ENCODE peak calls at places on chromosomes 2 and 18, in nine cellular contexts. Q is thyroid gland, R is brain microvascular endothelial cell, G is kidney epithelial cell, I is kidney, N is thoracic aorta, P is uterus, O is IMR-90, Y is Caco-2. C is an unnamed sample. For H3K36me3, the result is how much of the 10 kb centered on the place peaks cover.

GRCh38 chr2:168793596-168793995 is 8.8 kb upstream of the NOSTRIN start:
- DNase-seq in I (no peak), N (no peak), O (peak), G (no peak), Y (no peak), R (no peak), Q (no peak), P (no peak), C (no peak)

GRCh38 chr2:159073256-159073655 is 104.8 kb downstream of the TANC1 start:
- DNase-seq in P (no peak), I (no peak), O (peak), Y (no peak), N (no peak), Q (no peak), R (peak), G (peak), C (no peak)

GRCh38 chr2:75076088-75076487 is 117.6 kb downstream of the POLE4 start:
- DNase-seq in P (no peak), G (no peak), I (no peak), Y (no peak), Q (no peak), O (no peak), R (no peak), N (no peak), C (no peak)

GRCh38 chr2:54624611-54625071 is 98.8 kb upstream of the EML6 start:
- DNase-seq in I (no peak), Y (no peak), O (peak), Q (no peak), G (no peak), N (no peak), R (no peak), P (no peak), C (no peak)

GRCh38 chr2:28656937-28657615 is 94.6 kb upstream of the PPP1CB start:
- DNase-seq in O (no peak), P (no peak), I (no peak), R (no peak), G (no peak), Y (peak), N (no peak), Q (no peak), C (no peak)

GRCh38 chr2:220476877-220477276 is 849.4 kb downstream of the SLC4A3 start:
- DNase-seq in Y (no peak), G (no peak), O (no peak), N (no peak), R (no peak), Q (no peak), I (no peak), P (no peak), C (no peak)

GRCh38 chr2:226179010-226179409 is 620.6 kb downstream of the IRS1 start:
- DNase-seq in Q (no peak), G (peak), O (no peak), N (no peak), R (no peak), I (no peak), Y (no peak), P (no peak), C (no peak)

GRCh38 chr2:170819941-170820646 is 3.4 kb downstream of the GAD1 start:
- DNase-seq in G (no peak), P (no peak), Q (peak), O (no peak), N (no peak), Y (no peak), R (no peak), I (no peak), C (no peak)

GRCh38 chr2:158315803-158316413 is 140.6 kb downstream of the CCDC148 start:
- DNase-seq in O (no peak), G (no peak), Y (no peak), I (no peak), P (no peak), N (no peak), R (no peak), Q (no peak), C (no peak)

GRCh38 chr2:58502931-58503330 is 261.8 kb upstream of the FANCL start:
- DNase-seq in P (no peak), R (no peak), G (no peak), N (no peak), O (no peak), Q (no peak), I (no peak), Y (no peak), C (no peak)

GRCh38 chr2:128381001-128381938 is 62.6 kb upstream of the HS6ST1 start:
- DNase-seq in I (peak), Q (peak), P (peak), O (no peak), R (no peak), N (no peak), Y (peak), G (no peak), C (no peak)

GRCh38 chr2:20382965-20383800 is 32.5 kb upstream of the PUM2 start:
- DNase-seq in I (no peak), P (no peak), R (peak), Y (no peak), O (peak), Q (no peak), N (no peak), G (no peak), C (peak)

GRCh38 chr2:191376981-191377629 is 131.9 kb downstream of the MYO1B start:
- DNase-seq in I (peak), N (peak), R (peak), P (peak), O (peak), Y (peak), Q (peak), G (peak), C (peak)

GRCh38 chr18:69839497-69839896 is 108.2 kb downstream of the CD226 start:
- DNase-seq in Q (no peak), N (no peak), O (no peak), P (no peak), R (no peak), I (peak), G (no peak), Y (no peak), C (no peak)

GRCh38 chr2:199310654-199311275 is 147.0 kb downstream of the SATB2 start:
- DNase-seq in R (no peak), P (no peak), I (no peak), Q (no peak), O (no peak), Y (no peak), G (no peak), N (no peak), C (no peak)

GRCh38 chr2:41963661-41964525 is 83.9 kb upstream of the PKDCC start:
- DNase-seq in O (peak), R (no peak), I (peak), Q (peak), N (no peak), P (peak), Y (peak), G (no peak), C (no peak)

GRCh38 chr2:64865073-64865830 is 123.9 kb upstream of the SLC1A4 start:
- DNase-seq in G (no peak), O (peak), Y (no peak), I (peak), N (no peak), P (peak), Q (peak), R (peak), C (no peak)

GRCh38 chr2:64867253-64867996 is 121.8 kb upstream of the SLC1A4 start:
- DNase-seq in Y (no peak), R (no peak), I (no peak), N (no peak), P (no peak), G (no peak), Q (no peak), O (no peak), C (no peak)

GRCh38 chr2:64863097-64863820 is 125.9 kb upstream of the SLC1A4 start:
- DNase-seq in I (no peak), Q (no peak), O (no peak), Y (no peak), R (no peak), P (no peak), G (no peak), N (no peak), C (no peak)

GRCh38 chr2:64866797-64867196 is 122.4 kb upstream of the SLC1A4 start:
- DNase-seq in N (no peak), I (peak), Y (no peak), G (peak), Q (no peak), R (peak), O (peak), P (peak), C (peak)

DNA sequence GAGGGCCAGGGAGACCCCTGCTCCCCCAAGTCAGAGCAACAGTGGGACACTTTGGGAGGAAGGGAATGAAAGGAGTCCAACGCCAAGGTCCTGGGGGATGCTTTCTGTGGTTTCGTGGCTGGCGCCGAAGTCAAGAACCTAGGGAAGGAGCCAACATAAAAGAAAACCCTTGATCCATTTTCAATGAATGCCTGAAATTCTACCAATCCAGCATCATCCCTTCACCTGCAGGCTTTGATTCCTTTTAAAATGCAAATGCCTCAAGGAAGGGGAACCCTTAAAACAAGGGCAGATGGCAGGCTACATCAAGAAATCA is 123.4 kb upstream of the SLC1A4 start:
- DNase-seq in G (no peak), Q (no peak), Y (no peak), P (no peak), I (no peak), O (no peak), N (no peak), R (no peak), C (no peak)
- TF ChIP-seq CTCF in G (no peak), Q (no peak), Y (no peak), P (no peak), I (no peak), O (no peak), N (no peak), R (no peak), C (no peak)

GRCh38 chr2:23578964-23579671 is 194.1 kb downstream of the KLHL29 start:
- DNase-seq in O (no peak), P (no peak), Q (no peak), Y (no peak), G (no peak), N (no peak), R (no peak), I (peak), C (no peak)
- H3K36me3 ChIP-seq in O (under half), P (under half), Q (under half), Y (under half), G (under half), N (under half), R (under half), I (under half), C (under half)

GRCh38 chr18:65938592-65939372 is 188.0 kb downstream of the CDH7 start:
- DNase-seq in Q (peak), Y (peak), R (peak), I (no peak), N (no peak), P (no peak), O (no peak), G (no peak), C (no peak)
- TF ChIP-seq CTCF in Q (no peak), Y (peak), R (peak), I (no peak), N (no peak), P (no peak), O (no peak), G (peak), C (no peak)

DNA sequence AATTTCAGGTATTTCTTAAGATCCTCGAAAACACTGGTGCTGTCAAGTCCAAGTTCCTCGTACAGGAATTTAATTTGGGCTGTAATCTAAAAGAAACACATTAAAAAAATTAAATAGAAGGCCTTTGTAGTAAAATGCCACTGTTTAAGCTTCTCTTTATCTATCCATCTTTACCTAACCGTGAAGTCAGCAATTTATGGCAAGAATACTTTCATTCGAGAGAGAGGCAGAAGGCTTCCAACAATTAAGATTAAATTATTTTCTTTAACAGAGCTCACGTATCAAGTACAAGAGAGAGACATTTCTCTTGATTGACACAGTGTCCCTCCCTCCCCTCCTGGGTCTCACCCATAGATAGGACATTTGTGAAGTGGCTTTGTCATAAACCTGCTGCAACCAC is 39.9 kb downstream of the PREPL start:
- DNase-seq in O (no peak), Q (no peak), G (no peak), I (no peak), N (no peak), R (no peak), P (no peak), Y (no peak), C (no peak)
- H3K36me3 ChIP-seq in O (under half), Q (under half), G (under half), I (under half), N (under half), R (under half), P (under half), Y (under half), C (under half)

GRCh38 chr18:52694804-52695203 is 354.8 kb downstream of the DCC start:
- DNase-seq in O (no peak), R (peak), N (no peak), Y (no peak), I (no peak), Q (no peak), P (no peak), G (no peak), C (no peak)
- TF ChIP-seq CTCF in O (peak), R (peak), N (no peak), Y (peak), I (peak), Q (no peak), P (no peak), G (peak), C (peak)

GRCh38 chr2:113182471-113183260 is 8.9 kb downstream of the PSD4 start:
- DNase-seq in I (peak), Q (no peak), O (no peak), Y (no peak), R (no peak), N (no peak), P (no peak), G (no peak), C (no peak)
- H3K36me3 ChIP-seq in I (under half), Q (under half), O (under half), Y (under half), R (under half), N (under half), P (under half), G (under half), C (under half)

GRCh38 chr2:114935031-114935430 is 492.6 kb downstream of the DPP10 start:
- DNase-seq in G (no peak), O (no peak), R (no peak), N (no peak), I (no peak), Q (no peak), Y (no peak), P (no peak), C (no peak)

GRCh38 chr2:114926303-114926702 is 483.9 kb downstream of the DPP10 start:
- DNase-seq in G (no peak), I (no peak), O (no peak), Q (no peak), R (no peak), Y (no peak), P (no peak), N (no peak), C (no peak)

GRCh38 chr2:114925296-114926255 is 483.1 kb downstream of the DPP10 start:
- DNase-seq in O (no peak), Q (no peak), G (no peak), N (no peak), R (no peak), P (no peak), Y (no peak), I (no peak), C (no peak)

GRCh38 chr2:114933671-114934241 is 491.3 kb downstream of the DPP10 start:
- DNase-seq in Y (no peak), Q (no peak), I (no peak), G (no peak), N (no peak), R (no peak), O (no peak), P (no peak), C (no peak)

GRCh38 chr2:114929225-114929624 is 486.8 kb downstream of the DPP10 start:
- DNase-seq in R (no peak), I (no peak), P (no peak), O (no peak), Y (no peak), N (no peak), G (no peak), Q (no peak), C (no peak)
- TF ChIP-seq CTCF in R (no peak), I (no peak), P (no peak), O (no peak), Y (no peak), N (no peak), G (no peak), Q (no peak), C (no peak)

GRCh38 chr2:173584000-173584399 is 229.3 kb downstream of the CDCA7 start:
- DNase-seq in O (no peak), Q (no peak), N (no peak), P (no peak), G (no peak), I (no peak), Y (no peak), R (no peak), C (no peak)

GRCh38 chr2:173580351-173580750 is 225.7 kb downstream of the CDCA7 start:
- DNase-seq in Q (no peak), O (no peak), G (no peak), Y (no peak), N (no peak), I (no peak), R (no peak), P (no peak), C (no peak)

GRCh38 chr2:173584676-173585453 is 230.2 kb downstream of the CDCA7 start:
- DNase-seq in Y (no peak), I (no peak), O (no peak), Q (no peak), R (no peak), G (no peak), N (no peak), P (no peak), C (no peak)

GRCh38 chr2:173580869-173581268 is 226.2 kb downstream of the CDCA7 start:
- DNase-seq in O (no peak), Y (no peak), I (no peak), R (no peak), G (no peak), N (no peak), Q (no peak), P (no peak), C (no peak)

GRCh38 chr2:173583196-173583595 is 228.5 kb downstream of the CDCA7 start:
- DNase-seq in P (no peak), G (no peak), R (no peak), N (no peak), I (no peak), Q (no peak), O (no peak), Y (no peak), C (no peak)
- H3K36me3 ChIP-seq in P (under half), G (under half), R (under half), N (under half), I (under half), Q (under half), O (under half), Y (under half), C (under half)

GRCh38 chr2:232950776-232951175 is 62.3 kb downstream of the NGEF start:
- DNase-seq in I (no peak), G (no peak), O (no peak), P (no peak), R (no peak), N (no peak), Y (no peak), Q (no peak), C (no peak)
- TF ChIP-seq CTCF in I (no peak), G (no peak), O (no peak), P (no peak), R (no peak), N (no peak), Y (no peak), Q (no peak), C (no peak)